ENCODE peak calls at places on chromosomes 7 and 10, in nine cellular contexts. C is NCI-H1092, A is NCI-H69, E is body of pancreas, T is lower lobe of right lung, G is SW480, O is NCI-H446 treated with DMSO at 0.1 percent for 48 hours, Y is GM23338, M is Karpas-422. J is an unnamed sample.

GRCh38 chr7:36765605-36766004 is 41.3 kb upstream of the AOAH start:
- DNase-seq in C (no peak), T (peak; percentile 62), O (no peak), Y (peak; percentile 54), G (peak; percentile 36), A (no peak), E (no peak), M (peak; percentile 56), J (no peak)

GRCh38 chr7:104985259-104985617 is 28.8 kb upstream of the KMT2E start:
- DNase-seq in T (no peak), C (no peak), E (no peak), M (no peak), A (peak; percentile 32), O (no peak), G (no peak), Y (no peak), J (no peak)

GRCh38 chr10:70271996-70272924 is 11.5 kb downstream of the NPFFR1 start:
- DNase-seq in A (peak; percentile 16), Y (no peak), C (no peak), T (no peak), O (no peak), M (no peak), E (no peak), G (no peak), J (no peak)

GRCh38 chr7:115135769-115136410 is 214.0 kb downstream of the MDFIC start:
- DNase-seq in Y (peak; percentile 46), T (no peak), E (no peak), M (no peak), O (no peak), G (no peak), C (no peak), A (peak; percentile 88), J (no peak)

GRCh38 chr7:4715385-4715770 is 33.3 kb downstream of the FOXK1 start:
- DNase-seq in G (no peak), Y (no peak), C (no peak), M (no peak), O (no peak), T (peak; percentile 84), A (no peak), E (no peak), J (no peak)

GRCh38 chr7:128948312-128948973 is 10.7 kb downstream of the IRF5 start:
- DNase-seq in Y (no peak), M (no peak), E (no peak), C (no peak), O (no peak), G (no peak), T (no peak), A (no peak), J (no peak)

GRCh38 chr7:121608785-121609184 is 212.7 kb upstream of the FAM3C start:
- DNase-seq in A (peak; percentile 38), M (no peak), E (no peak), C (no peak), O (peak; percentile 45), Y (no peak), G (no peak), T (no peak), J (no peak)

GRCh38 chr10:84924131-84924530 is 595.7 kb downstream of the CCSER2 start:
- DNase-seq in O (no peak), E (no peak), C (no peak), M (no peak), T (no peak), Y (no peak), A (peak; percentile 27), G (no peak), J (no peak)

GRCh38 chr7:69772699-69773436 is 174.6 kb downstream of the AUTS2 start:
- DNase-seq in E (no peak), O (no peak), M (no peak), T (no peak), C (no peak), A (peak; percentile 93), Y (no peak), G (no peak), J (no peak)

GRCh38 chr10:124213471-124213870 is 120.1 kb upstream of the CHST15 start:
- DNase-seq in T (no peak), A (no peak), O (no peak), E (no peak), Y (no peak), M (no peak), C (no peak), G (no peak), J (no peak)

GRCh38 chr7:127396184-127396583 is 3.7 kb upstream of the ZNF800 start:
- DNase-seq in C (no peak), Y (peak; percentile 30), O (no peak), G (no peak), T (peak; percentile 79), A (no peak), E (no peak), M (peak; percentile 62), J (no peak)

GRCh38 chr7:158259671-158260423 is 327.8 kb downstream of the PTPRN2 start:
- DNase-seq in O (no peak), Y (no peak), G (no peak), M (no peak), E (no peak), T (no peak), A (no peak), C (no peak), J (no peak)

GRCh38 chr7:101138149-101138870 is 11.4 kb downstream of the SERPINE1 start:
- DNase-seq in E (peak; percentile 70), M (peak; percentile 75), G (peak; percentile 100), C (no peak), A (peak; percentile 91), T (peak; percentile 70), Y (peak; percentile 78), O (peak; percentile 44), J (peak; percentile 80)

GRCh38 chr7:17275749-17276671 is 22.4 kb upstream of the AHR start:
- DNase-seq in T (no peak), C (no peak), M (no peak), O (no peak), G (no peak), E (no peak), A (no peak), Y (no peak), J (no peak)

GRCh38 chr10:43727935-43728334 is 79.3 kb upstream of the ZNF32 start:
- DNase-seq in T (no peak), G (no peak), O (no peak), C (no peak), A (no peak), E (no peak), M (no peak), Y (no peak), J (no peak)

J was measured in GM10248.